ENCODE peak calls at places on chromosomes 13 and 19, in six cellular contexts. One of them, this sample, is unnamed.

GRCh38 chr19:3969435-3970312 is 1.2 kb downstream of the DAPK3 start:
- DNase-seq in fibroblast of mammary gland: peak; percentile 87
- DNase-seq in aorta: peak; percentile 75
- DNase-seq in IMR-90: peak; percentile 82
- DNase-seq in transverse colon: no peak
- DNase-seq in ovary: peak; percentile 55
- DNase-seq in this sample: no peak

GRCh38 chr13:25783480-25784081 is 268.2 kb downstream of the SHISA2 start:
- DNase-seq in fibroblast of mammary gland: no peak
- DNase-seq in aorta: no peak
- DNase-seq in IMR-90: no peak
- DNase-seq in transverse colon: no peak
- DNase-seq in ovary: no peak
- DNase-seq in this sample: no peak

GRCh38 chr19:17755533-17755885 is 4.2 kb downstream of the FCHO1 start:
- DNase-seq in fibroblast of mammary gland: no peak
- DNase-seq in aorta: no peak
- DNase-seq in IMR-90: no peak
- DNase-seq in transverse colon: no peak
- DNase-seq in ovary: no peak
- DNase-seq in this sample: no peak

GRCh38 chr13:22812793-22813192 is 368.0 kb upstream of the SGCG start:
- DNase-seq in fibroblast of mammary gland: no peak
- DNase-seq in aorta: no peak
- DNase-seq in IMR-90: no peak
- DNase-seq in transverse colon: peak; percentile 15
- DNase-seq in ovary: no peak
- DNase-seq in this sample: no peak

GRCh38 chr13:93151277-93151676 is 75.3 kb upstream of the GPC6 start:
- DNase-seq in fibroblast of mammary gland: peak; percentile 93
- DNase-seq in aorta: no peak
- DNase-seq in IMR-90: peak; percentile 91
- DNase-seq in transverse colon: no peak
- DNase-seq in ovary: no peak
- DNase-seq in this sample: no peak

GRCh38 chr13:109785141-109785891 is 1.1 kb downstream of the IRS2 start:
- DNase-seq in fibroblast of mammary gland: peak; percentile 54
- DNase-seq in aorta: peak; percentile 72
- DNase-seq in IMR-90: peak; percentile 57
- DNase-seq in transverse colon: peak; percentile 44
- DNase-seq in ovary: peak; percentile 73
- DNase-seq in this sample: peak; percentile 43

GRCh38 chr13:73754727-73755292 is 379.4 kb downstream of the KLF12 start:
- DNase-seq in fibroblast of mammary gland: peak; percentile 70
- DNase-seq in aorta: no peak
- DNase-seq in IMR-90: peak; percentile 70
- DNase-seq in transverse colon: no peak
- DNase-seq in ovary: no peak
- DNase-seq in this sample: no peak

GRCh38 chr13:79679334-79679733 is 198.4 kb downstream of the NDFIP2 start:
- DNase-seq in fibroblast of mammary gland: peak; percentile 83
- DNase-seq in aorta: peak; percentile 73
- DNase-seq in IMR-90: peak; percentile 70
- DNase-seq in transverse colon: peak; percentile 79
- DNase-seq in ovary: peak; percentile 68
- DNase-seq in this sample: peak; percentile 56

GRCh38 chr13:74251778-74252519 is 117.7 kb upstream of the KLF12 start:
- DNase-seq in fibroblast of mammary gland: peak; percentile 86
- DNase-seq in aorta: no peak
- DNase-seq in IMR-90: no peak
- DNase-seq in transverse colon: no peak
- DNase-seq in ovary: no peak
- DNase-seq in this sample: no peak

GRCh38 chr19:18637644-18638630 is 1.1 kb downstream of the KLHL26 start:
- DNase-seq in fibroblast of mammary gland: no peak
- DNase-seq in aorta: no peak
- DNase-seq in IMR-90: no peak
- DNase-seq in transverse colon: peak; percentile 61
- DNase-seq in ovary: no peak
- DNase-seq in this sample: no peak

GRCh38 chr19:54127688-54128440 is 9.7 kb upstream of the CNOT3 start:
- DNase-seq in fibroblast of mammary gland: no peak
- DNase-seq in aorta: no peak
- DNase-seq in IMR-90: no peak
- DNase-seq in transverse colon: no peak
- DNase-seq in ovary: no peak
- DNase-seq in this sample: no peak

GRCh38 chr13:50396001-50396400 is 380.8 kb downstream of the KCNRG start:
- DNase-seq in fibroblast of mammary gland: no peak
- DNase-seq in aorta: no peak
- DNase-seq in IMR-90: no peak
- DNase-seq in transverse colon: no peak
- DNase-seq in ovary: no peak
- DNase-seq in this sample: no peak

GRCh38 chr13:39350461-39350881 is 252.5 kb downstream of the LHFPL6 start:
- DNase-seq in fibroblast of mammary gland: no peak
- DNase-seq in aorta: no peak
- DNase-seq in IMR-90: no peak
- DNase-seq in transverse colon: no peak
- DNase-seq in ovary: no peak
- DNase-seq in this sample: no peak

DNA sequence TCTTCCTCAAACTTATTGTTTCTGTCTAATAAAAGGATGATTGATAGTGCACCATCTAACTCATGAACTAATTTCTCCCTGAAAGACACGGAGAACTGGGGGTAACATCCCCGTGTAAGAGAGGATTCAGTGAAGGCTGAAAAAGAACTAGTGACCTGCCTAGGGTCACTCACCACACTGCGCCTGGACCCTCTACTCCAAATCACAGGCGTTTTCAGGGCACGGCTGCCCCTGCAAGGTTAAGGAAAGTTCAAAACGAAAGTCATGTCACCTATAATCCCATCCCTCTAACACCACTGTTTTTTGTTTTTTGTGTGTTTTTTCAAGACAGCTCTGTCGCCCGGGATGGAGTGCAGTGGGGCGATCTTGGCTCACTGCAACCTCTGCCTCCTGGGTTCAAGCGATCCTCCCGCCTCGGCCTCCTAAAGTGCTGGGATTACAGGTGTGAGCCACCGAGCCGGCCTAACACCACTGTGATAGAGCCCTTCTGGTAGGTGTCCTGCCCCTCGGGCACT is 8.7 kb downstream of the URAD start:
- DNase-seq in fibroblast of mammary gland: no peak
- DNase-seq in aorta: no peak
- DNase-seq in IMR-90: no peak
- DNase-seq in transverse colon: no peak
- DNase-seq in ovary: no peak
- DNase-seq in this sample: no peak
- H3K4me3 ChIP-seq in fibroblast of mammary gland: no peak overlapping the region
- H3K4me3 ChIP-seq in aorta: no peak overlapping the region
- H3K4me3 ChIP-seq in IMR-90: no peak overlapping the region
- H3K4me3 ChIP-seq in transverse colon: peak overlapping the region; percentile 60
- H3K4me3 ChIP-seq in ovary: no peak overlapping the region
- H3K4me3 ChIP-seq in this sample: no peak overlapping the region

GRCh38 chr19:55581828-55582223 is 1.2 kb upstream of the ZNF579 start:
- DNase-seq in fibroblast of mammary gland: peak; percentile 34
- DNase-seq in aorta: no peak
- DNase-seq in IMR-90: no peak
- DNase-seq in transverse colon: no peak
- DNase-seq in ovary: no peak
- DNase-seq in this sample: no peak
- H3K4me3 ChIP-seq in fibroblast of mammary gland: no peak overlapping the region
- H3K4me3 ChIP-seq in aorta: no peak overlapping the region
- H3K4me3 ChIP-seq in IMR-90: no peak overlapping the region
- H3K4me3 ChIP-seq in transverse colon: no peak overlapping the region
- H3K4me3 ChIP-seq in ovary: no peak overlapping the region
- H3K4me3 ChIP-seq in this sample: no peak overlapping the region

GRCh38 chr19:35090795-35091214 is 24.8 kb upstream of the FXYD3 start:
- DNase-seq in fibroblast of mammary gland: no peak
- DNase-seq in aorta: no peak
- DNase-seq in IMR-90: no peak
- DNase-seq in transverse colon: no peak
- DNase-seq in ovary: no peak
- DNase-seq in this sample: no peak
- H3K4me3 ChIP-seq in fibroblast of mammary gland: no peak overlapping the region
- H3K4me3 ChIP-seq in aorta: no peak overlapping the region
- H3K4me3 ChIP-seq in IMR-90: no peak overlapping the region
- H3K4me3 ChIP-seq in transverse colon: no peak overlapping the region
- H3K4me3 ChIP-seq in ovary: no peak overlapping the region
- H3K4me3 ChIP-seq in this sample: no peak overlapping the region

GRCh38 chr13:42610623-42611022 is 36.7 kb downstream of the TNFSF11 start:
- DNase-seq in fibroblast of mammary gland: no peak
- DNase-seq in aorta: no peak
- DNase-seq in IMR-90: no peak
- DNase-seq in transverse colon: no peak
- DNase-seq in ovary: no peak
- DNase-seq in this sample: no peak
- H3K4me3 ChIP-seq in fibroblast of mammary gland: no peak overlapping the region
- H3K4me3 ChIP-seq in aorta: no peak overlapping the region
- H3K4me3 ChIP-seq in IMR-90: no peak overlapping the region
- H3K4me3 ChIP-seq in transverse colon: no peak overlapping the region
- H3K4me3 ChIP-seq in ovary: no peak overlapping the region
- H3K4me3 ChIP-seq in this sample: no peak overlapping the region

GRCh38 chr19:15469513-15470297 is 5.4 kb upstream of the RASAL3 start:
- DNase-seq in fibroblast of mammary gland: no peak
- DNase-seq in aorta: peak; percentile 56
- DNase-seq in IMR-90: no peak
- DNase-seq in transverse colon: peak; percentile 24
- DNase-seq in ovary: no peak
- DNase-seq in this sample: no peak
- H3K4me3 ChIP-seq in fibroblast of mammary gland: no peak overlapping the region
- H3K4me3 ChIP-seq in aorta: no peak overlapping the region
- H3K4me3 ChIP-seq in IMR-90: no peak overlapping the region
- H3K4me3 ChIP-seq in transverse colon: peak overlapping the region; percentile 24
- H3K4me3 ChIP-seq in ovary: no peak overlapping the region
- H3K4me3 ChIP-seq in this sample: peak overlapping the region; percentile 9

This sample was measured in uterus.